ENCODE peak calls at places on chromosomes 2 and 18, in four cellular contexts. A is mesendoderm, I is fibroblast of lung, X is transverse colon. Q is an unnamed sample. For H3K4me1, the result is how much of the 10 kb centered on the place peaks cover.

GRCh38 chr2:150526827-150527226 is 39.4 kb upstream of the RND3 start:
- DNase-seq in A (peak), I (peak), X (no peak), Q (peak)

GRCh38 chr2:75481041-75481836 is 79.5 kb downstream of the EVA1A start:
- DNase-seq in A (peak), I (peak), X (no peak), Q (no peak)

GRCh38 chr2:24873619-24874018 is 46.4 kb downstream of the ADCY3 start:
- DNase-seq in A (no peak), I (no peak), X (no peak), Q (no peak)

GRCh38 chr2:61055557-61055956 is 10.1 kb upstream of the SANBR start:
- DNase-seq in A (no peak), I (no peak), X (no peak), Q (no peak)

GRCh38 chr18:13051159-13051558 is 60.0 kb downstream of the CEP192 start:
- DNase-seq in A (no peak), I (peak), X (no peak), Q (no peak)

GRCh38 chr2:197184959-197185586 is 125.5 kb downstream of the ANKRD44 start:
- DNase-seq in A (no peak), I (peak), X (no peak), Q (no peak)

GRCh38 chr2:207540431-207540830 is 10.7 kb downstream of the CREB1 start:
- DNase-seq in A (no peak), I (no peak), X (no peak), Q (no peak)

GRCh38 chr18:56576826-56577573 is 61.4 kb downstream of the TXNL1 start:
- DNase-seq in A (peak), I (peak), X (no peak), Q (no peak)

GRCh38 chr2:208509586-208509985 is 103.0 kb downstream of the PTH2R start:
- DNase-seq in A (no peak), I (no peak), X (no peak), Q (no peak)

GRCh38 chr2:143807192-143807591 is 678.0 kb downstream of the ARHGAP15 start:
- DNase-seq in A (no peak), I (peak), X (no peak), Q (peak)

GRCh38 chr2:20630967-20631366 is 19.9 kb downstream of the HS1BP3 start:
- DNase-seq in A (no peak), I (no peak), X (no peak), Q (no peak)

GRCh38 chr2:62814132-62814531 is 108.6 kb downstream of the EHBP1 start:
- DNase-seq in A (no peak), I (peak), X (no peak), Q (no peak)

GRCh38 chr2:43312751-43313641 is 86.6 kb upstream of the ZFP36L2 start:
- DNase-seq in A (no peak), I (peak), X (no peak), Q (no peak)

GRCh38 chr2:191611614-191612013 is 66.3 kb upstream of the NABP1 start:
- DNase-seq in A (no peak), I (no peak), X (no peak), Q (no peak)

GRCh38 chr2:189534854-189535253 is 45.7 kb downstream of the SLC40A1 start:
- DNase-seq in A (no peak), I (peak), X (no peak), Q (no peak)

GRCh38 chr2:230864605-230865323 is at the start of gene ITM2C:
- DNase-seq in A (peak), I (peak), X (peak), Q (peak)

GRCh38 chr2:68772109-68772508 is 37.5 kb downstream of the ARHGAP25 start:
- DNase-seq in A (no peak), I (no peak), X (no peak), Q (no peak)

GRCh38 chr18:5543854-5544389 is at the start of gene EPB41L3:
- DNase-seq in A (peak), I (peak), X (peak), Q (no peak)

GRCh38 chr2:133489641-133490411 is 78.4 kb downstream of the NCKAP5 start:
- DNase-seq in A (no peak), I (peak), X (no peak), Q (no peak)

GRCh38 chr2:201414099-201415023 is 36.9 kb downstream of the TRAK2 start:
- DNase-seq in A (no peak), I (peak), X (no peak), Q (no peak)

GRCh38 chr2:57207191-57207590 is 839.4 kb upstream of the VRK2 start:
- DNase-seq in A (no peak), I (no peak), X (no peak), Q (no peak)

GRCh38 chr2:212392048-212392447 is 146.6 kb downstream of the ERBB4 start:
- DNase-seq in A (no peak), I (peak), X (no peak), Q (peak)

GRCh38 chr2:30038419-30038818 is 108.4 kb upstream of the YPEL5 start:
- DNase-seq in A (no peak), I (no peak), X (no peak), Q (peak)

GRCh38 chr18:77147418-77147852 is 14.9 kb upstream of the MBP start:
- DNase-seq in A (no peak), I (peak), X (no peak), Q (no peak)

GRCh38 chr2:136407113-136407951 is 289.4 kb upstream of the CXCR4 start:
- DNase-seq in A (no peak), I (no peak), X (no peak), Q (no peak)

GRCh38 chr2:188199716-188200128 is 92.0 kb upstream of the GULP1 start:
- DNase-seq in A (peak), I (peak), X (no peak), Q (peak)

GRCh38 chr2:61196671-61197070 is 34.7 kb downstream of the C2orf74 start:
- DNase-seq in A (no peak), I (no peak), X (no peak), Q (no peak)

GRCh38 chr2:192983173-192983572 is 788.4 kb upstream of the TMEFF2 start:
- DNase-seq in A (no peak), I (no peak), X (no peak), Q (no peak)

GRCh38 chr2:98912221-98912851 is 23.7 kb downstream of the CRACDL start:
- DNase-seq in A (no peak), I (peak), X (no peak), Q (peak)

GRCh38 chr2:232761301-232761907 is 15.0 kb downstream of the KCNJ13 start:
- DNase-seq in A (peak), I (peak), X (peak), Q (peak)

GRCh38 chr18:74609535-74609934 is 11.9 kb downstream of the ZNF407 start:
- DNase-seq in A (no peak), I (peak), X (no peak), Q (peak)

GRCh38 chr2:128199141-128199540 is 108.1 kb downstream of the UGGT1 start:
- DNase-seq in A (no peak), I (no peak), X (no peak), Q (no peak)

GRCh38 chr2:104332733-104333132 is 521.2 kb upstream of the POU3F3 start:
- DNase-seq in A (peak), I (peak), X (no peak), Q (peak)

GRCh38 chr2:83900859-83901258 is 558.2 kb downstream of the SUCLG1 start:
- DNase-seq in A (peak), I (peak), X (no peak), Q (peak)

GRCh38 chr2:54839526-54840255 is 116.2 kb downstream of the EML6 start:
- DNase-seq in A (peak), I (peak), X (no peak), Q (no peak)

GRCh38 chr2:223580951-223581350 is 21.2 kb downstream of the SCG2 start:
- DNase-seq in A (no peak), I (peak), X (no peak), Q (no peak)

GRCh38 chr18:77061291-77061945 is 71.2 kb downstream of the MBP start:
- DNase-seq in A (no peak), I (peak), X (no peak), Q (no peak)

GRCh38 chr2:1613078-1613445 is 131.3 kb downstream of the PXDN start:
- DNase-seq in A (no peak), I (no peak), X (no peak), Q (no peak)

GRCh38 chr18:9380101-9380500 is 45.5 kb downstream of the TWSG1 start:
- DNase-seq in A (no peak), I (peak), X (no peak), Q (no peak)
- H3K27ac ChIP-seq in A (no peak), I (no peak), X (peak), Q (no peak)

GRCh38 chr2:46094689-46095088 is 202.5 kb upstream of the EPAS1 start:
- DNase-seq in A (no peak), I (no peak), X (no peak), Q (no peak)
- H3K4me1 ChIP-seq in A (under half), I (under half), X (under half), Q (under half)

DNA sequence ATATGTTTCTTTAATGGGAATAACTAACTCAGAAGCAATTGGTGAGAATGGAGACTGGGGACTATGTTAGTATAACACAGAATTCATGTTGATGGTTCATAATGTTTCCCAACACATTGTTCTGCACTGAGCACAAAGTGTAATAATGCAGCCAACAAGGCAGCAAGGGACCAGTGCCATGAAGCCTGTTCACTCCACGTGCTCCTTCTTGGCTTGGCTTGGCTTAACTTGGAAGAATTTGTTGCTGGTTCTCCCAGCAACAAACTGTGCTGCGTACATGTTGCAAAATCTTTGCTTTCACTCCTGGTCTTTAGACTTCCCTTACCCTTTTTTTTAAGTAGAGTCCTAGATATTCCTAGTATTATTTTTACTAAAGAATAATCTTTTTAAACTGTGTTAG is 129.7 kb downstream of the MAP3K20 start:
- DNase-seq in A (no peak), I (no peak), X (peak), Q (no peak)
- H3K27ac ChIP-seq in A (no peak), I (no peak), X (peak), Q (no peak)

GRCh38 chr2:239259173-239259572 is 141.6 kb downstream of the HDAC4 start:
- DNase-seq in A (no peak), I (no peak), X (peak), Q (no peak)
- H3K4me1 ChIP-seq in A (under half), I (under half), X (under half), Q (under half)

GRCh38 chr2:108554530-108554929 is 20.3 kb downstream of the LIMS1 start:
- DNase-seq in A (no peak), I (no peak), X (no peak), Q (no peak)

GRCh38 chr2:108553181-108553919 is 19.1 kb downstream of the LIMS1 start:
- DNase-seq in A (no peak), I (no peak), X (no peak), Q (no peak)

GRCh38 chr2:108560241-108560811 is 26.1 kb downstream of the LIMS1 start:
- DNase-seq in A (peak), I (no peak), X (no peak), Q (no peak)

GRCh38 chr2:108552566-108552965 is 18.3 kb downstream of the LIMS1 start:
- DNase-seq in A (no peak), I (no peak), X (no peak), Q (no peak)

GRCh38 chr2:108555572-108555971 is 21.3 kb downstream of the LIMS1 start:
- DNase-seq in A (no peak), I (no peak), X (no peak), Q (no peak)
- H3K27ac ChIP-seq in A (no peak), I (no peak), X (peak), Q (no peak)

Q was measured in foreskin keratinocyte.